ENCODE peak calls at places on chromosomes 13 and 19, in four cellular contexts. G is H54, T is T-helper 1 cell, C is NCI-H1092. V is an unnamed sample.

GRCh38 chr13:34762312-34762711 is 179.8 kb upstream of the NBEA start:
- DNase-seq in C (no peak), T (no peak), G (no peak), V (no peak)

GRCh38 chr13:113942591-113943103 is 31.2 kb downstream of the C13orf46 start:
- DNase-seq in T (no peak), G (no peak), C (no peak), V (no peak)

GRCh38 chr13:25872871-25873607 is 178.8 kb downstream of the SHISA2 start:
- DNase-seq in G (no peak), T (no peak), C (no peak), V (no peak)

GRCh38 chr13:26619321-26619720 is 61.8 kb downstream of the WASF3 start:
- DNase-seq in C (no peak), T (no peak), G (peak), V (no peak)

GRCh38 chr13:34567558-34567957 is 374.5 kb upstream of the NBEA start:
- DNase-seq in G (no peak), T (no peak), C (no peak), V (no peak)

GRCh38 chr13:30569901-30570576 is 47.7 kb upstream of the USPL1 start:
- DNase-seq in C (no peak), T (no peak), G (peak), V (no peak)

GRCh38 chr19:2235026-2235395 is 1.1 kb downstream of the PLEKHJ1 start:
- DNase-seq in C (no peak), T (no peak), G (no peak), V (no peak)

GRCh38 chr19:2567580-2567979 is 91.7 kb downstream of the GADD45B start:
- DNase-seq in T (no peak), C (no peak), G (no peak), V (no peak)

GRCh38 chr19:5343848-5344247 is 3.2 kb upstream of the PTPRS start:
- DNase-seq in G (no peak), C (no peak), T (no peak), V (no peak)

GRCh38 chr19:35963514-35963913 is 27.3 kb downstream of the LRFN3 start:
- DNase-seq in T (no peak), G (no peak), C (no peak), V (no peak)

GRCh38 chr13:30832845-30833332 is 73.2 kb upstream of the MEDAG start:
- DNase-seq in G (peak), C (peak), T (no peak), V (no peak)

GRCh38 chr13:28474491-28475134 is 20.3 kb downstream of the FLT1 start:
- DNase-seq in G (no peak), T (no peak), C (no peak), V (no peak)

GRCh38 chr13:38401276-38401675 is 51.6 kb downstream of the UFM1 start:
- DNase-seq in G (no peak), C (no peak), T (no peak), V (no peak)

GRCh38 chr13:112752711-112753541 is 63.1 kb downstream of the ATP11A start:
- DNase-seq in G (no peak), C (no peak), T (no peak), V (no peak)

V was measured in GM12892.